ENCODE peak calls at places on chromosome 1, in seven cellular contexts. One of them, this sample, is unnamed.

GRCh38 chr1:116850436-116850835 is 59.3 kb upstream of the PTGFRN start:
- DNase-seq in A549: no peak
- DNase-seq in breast epithelium: no peak
- DNase-seq in suprapubic skin: no peak
- DNase-seq in stomach: no peak
- DNase-seq in IMR-90: no peak
- DNase-seq in heart left ventricle: no peak
- DNase-seq in this sample: no peak

GRCh38 chr1:1623631-1624442 is 8.1 kb upstream of the MMP23B start:
- DNase-seq in heart left ventricle: peak
- DNase-seq in stomach: no peak
- DNase-seq in A549: no peak
- DNase-seq in IMR-90: no peak
- DNase-seq in suprapubic skin: no peak
- DNase-seq in breast epithelium: no peak
- DNase-seq in this sample: no peak

GRCh38 chr1:233759665-233760064 is 144.8 kb upstream of the SLC35F3 start:
- DNase-seq in IMR-90: no peak
- DNase-seq in A549: no peak
- DNase-seq in breast epithelium: no peak
- DNase-seq in stomach: no peak
- DNase-seq in heart left ventricle: no peak
- DNase-seq in suprapubic skin: no peak
- DNase-seq in this sample: no peak

GRCh38 chr1:64745986-64746940 is 1.4 kb downstream of the RAVER2 start:
- DNase-seq in breast epithelium: no peak
- DNase-seq in IMR-90: peak
- DNase-seq in A549: no peak
- DNase-seq in heart left ventricle: peak
- DNase-seq in suprapubic skin: no peak
- DNase-seq in stomach: no peak
- DNase-seq in this sample: no peak

GRCh38 chr1:30684259-30684658 is 39.1 kb downstream of the MATN1 start:
- DNase-seq in stomach: no peak
- DNase-seq in suprapubic skin: no peak
- DNase-seq in heart left ventricle: no peak
- DNase-seq in breast epithelium: no peak
- DNase-seq in A549: no peak
- DNase-seq in IMR-90: no peak
- DNase-seq in this sample: peak

GRCh38 chr1:201656670-201657032 is 117.7 kb downstream of the NAV1 start:
- DNase-seq in heart left ventricle: no peak
- DNase-seq in suprapubic skin: no peak
- DNase-seq in breast epithelium: no peak
- DNase-seq in A549: no peak
- DNase-seq in IMR-90: peak
- DNase-seq in stomach: no peak
- DNase-seq in this sample: no peak

GRCh38 chr1:44371206-44371605 is 16.1 kb upstream of the ERI3 start:
- DNase-seq in IMR-90: no peak
- DNase-seq in suprapubic skin: no peak
- DNase-seq in A549: no peak
- DNase-seq in heart left ventricle: no peak
- DNase-seq in breast epithelium: no peak
- DNase-seq in stomach: no peak
- DNase-seq in this sample: no peak

GRCh38 chr1:222665964-222666363 is 46.3 kb downstream of the AIDA start:
- DNase-seq in suprapubic skin: no peak
- DNase-seq in breast epithelium: no peak
- DNase-seq in stomach: no peak
- DNase-seq in A549: no peak
- DNase-seq in IMR-90: peak
- DNase-seq in heart left ventricle: no peak
- DNase-seq in this sample: no peak

GRCh38 chr1:22863766-22864165 is 108.9 kb downstream of the LACTBL1 start:
- DNase-seq in breast epithelium: no peak
- DNase-seq in suprapubic skin: no peak
- DNase-seq in IMR-90: no peak
- DNase-seq in stomach: no peak
- DNase-seq in A549: no peak
- DNase-seq in heart left ventricle: no peak
- DNase-seq in this sample: no peak

GRCh38 chr1:81432654-81433109 is 368.1 kb upstream of the ADGRL2 start:
- DNase-seq in heart left ventricle: no peak
- DNase-seq in suprapubic skin: no peak
- DNase-seq in A549: no peak
- DNase-seq in breast epithelium: no peak
- DNase-seq in stomach: no peak
- DNase-seq in IMR-90: no peak
- DNase-seq in this sample: no peak

GRCh38 chr1:214281902-214282695 is 1.1 kb downstream of the SMYD2 start:
- DNase-seq in IMR-90: peak
- DNase-seq in suprapubic skin: no peak
- DNase-seq in heart left ventricle: peak
- DNase-seq in breast epithelium: no peak
- DNase-seq in A549: peak
- DNase-seq in stomach: peak
- DNase-seq in this sample: peak

GRCh38 chr1:53378061-53378460 is 50.2 kb upstream of the LRP8 start:
- DNase-seq in breast epithelium: no peak
- DNase-seq in IMR-90: no peak
- DNase-seq in heart left ventricle: no peak
- DNase-seq in stomach: no peak
- DNase-seq in A549: no peak
- DNase-seq in suprapubic skin: peak
- DNase-seq in this sample: peak

GRCh38 chr1:212609701-212610574 is 1.4 kb downstream of the ATF3 start:
- DNase-seq in A549: no peak
- DNase-seq in stomach: no peak
- DNase-seq in breast epithelium: no peak
- DNase-seq in IMR-90: no peak
- DNase-seq in heart left ventricle: no peak
- DNase-seq in suprapubic skin: no peak
- DNase-seq in this sample: no peak

GRCh38 chr1:42484382-42484781 is 21.3 kb downstream of the CCDC30 start:
- DNase-seq in A549: peak
- DNase-seq in breast epithelium: no peak
- DNase-seq in IMR-90: peak
- DNase-seq in stomach: no peak
- DNase-seq in heart left ventricle: no peak
- DNase-seq in suprapubic skin: no peak
- DNase-seq in this sample: no peak

DNA sequence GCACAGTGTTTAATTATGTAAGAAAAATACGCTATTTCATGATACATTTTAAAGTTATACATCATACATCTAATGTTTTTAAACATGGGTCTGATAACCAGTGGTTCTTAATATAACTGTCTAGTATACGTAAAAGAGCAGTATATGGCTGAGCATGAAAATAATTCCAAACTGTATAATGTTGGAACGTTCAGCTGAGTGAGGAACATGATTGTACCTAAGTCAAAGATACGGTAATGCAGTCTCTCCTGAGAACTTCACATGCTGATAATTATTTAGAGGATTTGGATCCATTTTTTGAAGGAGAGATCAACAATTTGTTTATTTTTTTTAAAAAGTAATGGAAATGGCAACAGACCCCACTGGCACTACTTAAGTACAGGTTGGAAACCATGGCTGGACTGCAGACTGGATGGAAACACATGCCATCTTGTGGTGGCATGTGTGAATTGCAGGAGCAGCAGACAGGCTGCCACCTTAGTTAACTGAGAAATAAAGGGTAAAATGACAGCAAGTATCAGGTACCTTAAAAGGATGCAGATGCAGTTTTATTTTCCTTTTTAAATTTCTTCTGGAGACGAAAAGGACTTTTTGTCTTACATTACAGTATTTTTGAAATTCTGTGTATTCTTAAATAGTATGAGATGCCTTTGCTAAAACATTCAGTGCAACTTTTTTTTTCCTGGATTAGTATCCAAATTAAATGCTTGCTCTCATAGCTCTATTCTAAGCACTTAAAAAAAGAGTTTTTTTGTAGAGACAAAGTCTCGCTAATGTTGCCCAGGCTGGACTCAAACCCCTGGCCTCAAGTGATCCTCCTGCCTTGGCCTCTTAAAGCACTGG is 73.8 kb downstream of the MTR start:
- DNase-seq in suprapubic skin: no peak
- DNase-seq in A549: peak
- DNase-seq in IMR-90: peak
- DNase-seq in heart left ventricle: no peak
- DNase-seq in stomach: peak
- DNase-seq in breast epithelium: no peak
- DNase-seq in this sample: no peak
- TF ChIP-seq CTCF in suprapubic skin: peak
- TF ChIP-seq CTCF in A549: peak
- TF ChIP-seq CTCF in IMR-90: peak
- TF ChIP-seq CTCF in heart left ventricle: peak
- TF ChIP-seq CTCF in stomach: peak
- TF ChIP-seq CTCF in breast epithelium: peak
- TF ChIP-seq CTCF in this sample: no peak

GRCh38 chr1:161439280-161440232 is 65.7 kb upstream of the FCGR2A start:
- DNase-seq in A549: peak
- DNase-seq in IMR-90: peak
- DNase-seq in heart left ventricle: no peak
- DNase-seq in suprapubic skin: no peak
- DNase-seq in breast epithelium: peak
- DNase-seq in stomach: no peak
- DNase-seq in this sample: no peak

DNA sequence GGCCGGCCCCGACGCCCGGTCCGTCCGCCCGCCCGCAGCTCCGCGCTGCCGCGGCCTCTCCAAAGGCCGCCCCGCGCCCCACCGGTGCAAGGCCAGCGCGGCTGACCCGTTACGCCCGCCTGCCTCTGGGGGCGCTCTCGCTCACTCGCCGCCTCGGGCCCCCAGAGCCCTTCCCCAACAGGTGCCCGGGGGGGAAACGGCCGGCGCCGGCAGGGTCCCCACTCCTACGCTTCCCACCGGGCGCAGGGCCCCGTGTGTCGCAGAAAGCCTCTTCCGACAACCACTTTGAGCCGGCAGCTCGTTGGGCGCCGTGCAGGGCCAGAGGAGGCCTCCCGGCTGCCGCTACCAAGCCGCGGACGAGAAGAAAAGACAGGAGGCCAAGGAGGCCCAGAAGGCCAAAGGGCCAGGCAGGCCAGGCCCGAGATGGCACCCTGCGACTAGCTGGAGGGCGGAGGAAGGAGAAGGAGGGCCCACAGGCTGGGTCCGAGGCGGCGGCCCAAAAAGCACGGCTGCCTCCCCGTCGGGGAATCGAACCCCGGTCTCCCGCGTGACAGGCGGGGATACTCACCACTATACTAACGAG is 64.9 kb upstream of the FCGR2A start:
- DNase-seq in heart left ventricle: peak
- DNase-seq in A549: peak
- DNase-seq in breast epithelium: no peak
- DNase-seq in stomach: peak
- DNase-seq in IMR-90: peak
- DNase-seq in suprapubic skin: no peak
- DNase-seq in this sample: peak
- H3K4me3 ChIP-seq in heart left ventricle: peak
- H3K4me3 ChIP-seq in A549: peak
- H3K4me3 ChIP-seq in breast epithelium: peak
- H3K4me3 ChIP-seq in stomach: peak
- H3K4me3 ChIP-seq in IMR-90: peak
- H3K4me3 ChIP-seq in suprapubic skin: peak
- H3K4me3 ChIP-seq in this sample: peak

GRCh38 chr1:9384751-9385245 is 92.1 kb downstream of the SPSB1 start:
- DNase-seq in stomach: no peak
- DNase-seq in A549: peak
- DNase-seq in heart left ventricle: peak
- DNase-seq in suprapubic skin: no peak
- DNase-seq in breast epithelium: no peak
- DNase-seq in IMR-90: no peak
- DNase-seq in this sample: no peak
- TF ChIP-seq POLR2A in stomach: no peak
- TF ChIP-seq POLR2A in A549: no peak
- TF ChIP-seq POLR2A in heart left ventricle: no peak
- TF ChIP-seq POLR2A in suprapubic skin: no peak
- TF ChIP-seq POLR2A in breast epithelium: no peak
- TF ChIP-seq POLR2A in IMR-90: no peak
- TF ChIP-seq POLR2A in this sample: no peak

DNA sequence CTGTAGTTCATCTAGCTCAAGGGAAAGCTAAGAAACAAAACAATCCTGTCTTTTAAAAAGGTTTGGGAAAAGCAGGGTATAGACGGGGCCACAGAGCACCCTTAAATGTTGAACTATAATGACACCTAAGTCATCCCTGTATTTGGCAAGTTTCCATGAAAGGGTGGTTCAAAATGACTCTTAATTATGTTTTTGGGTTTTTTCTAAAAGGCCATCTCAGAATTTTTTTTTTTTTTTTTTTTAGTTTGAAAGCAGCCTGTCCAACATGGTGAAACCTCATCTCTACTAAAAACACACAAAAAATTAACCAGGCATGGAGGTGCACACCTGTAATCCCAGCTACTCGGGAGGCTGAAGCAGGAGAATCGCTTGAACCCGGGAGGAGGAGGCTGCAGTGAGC is 22.2 kb downstream of the TOMM20 start:
- DNase-seq in A549: no peak
- DNase-seq in heart left ventricle: no peak
- DNase-seq in IMR-90: no peak
- DNase-seq in breast epithelium: no peak
- DNase-seq in stomach: no peak
- DNase-seq in suprapubic skin: no peak
- DNase-seq in this sample: no peak
- TF ChIP-seq CTCF in A549: no peak
- TF ChIP-seq CTCF in heart left ventricle: no peak
- TF ChIP-seq CTCF in IMR-90: no peak
- TF ChIP-seq CTCF in breast epithelium: no peak
- TF ChIP-seq CTCF in stomach: no peak
- TF ChIP-seq CTCF in suprapubic skin: no peak
- TF ChIP-seq CTCF in this sample: no peak

This sample was measured in lower leg skin.